ENCODE peak calls at places on chromosomes 12 and 14, in four cellular contexts. P is ascending aorta, Y is heart right ventricle, M is brain microvascular endothelial cell. I is an unnamed sample.

GRCh38 chr14:103594265-103594664 is 31.5 kb downstream of the COA8 start:
- DNase-seq in M (peak), Y (peak), P (no peak), I (peak)

GRCh38 chr12:12511021-12511783 is 51.5 kb downstream of the DUSP16 start:
- DNase-seq in M (no peak), P (no peak), Y (no peak), I (no peak)

GRCh38 chr12:8065991-8066594 is at the start of gene C3AR1:
- DNase-seq in M (peak), P (no peak), Y (no peak), I (peak)

GRCh38 chr12:113674996-113675395 is 203.3 kb upstream of the LHX5 start:
- DNase-seq in Y (no peak), P (no peak), M (no peak), I (no peak)

GRCh38 chr12:116346751-116347150 is 69.3 kb upstream of the MED13L start:
- DNase-seq in P (peak), Y (no peak), M (peak), I (peak)

GRCh38 chr12:67854351-67854750 is 134.9 kb upstream of the IFNG-AS1 start:
- DNase-seq in P (no peak), Y (no peak), M (no peak), I (no peak)

GRCh38 chr12:128914908-128915563 is 61.8 kb downstream of the GLT1D1 start:
- DNase-seq in Y (no peak), P (no peak), M (no peak), I (no peak)

GRCh38 chr12:27573972-27574371 is 50.0 kb downstream of the PPFIBP1 start:
- DNase-seq in Y (no peak), P (no peak), M (peak), I (peak)

GRCh38 chr14:90720336-90720735 is 95.9 kb downstream of the TTC7B start:
- DNase-seq in M (peak), P (no peak), Y (peak), I (no peak)

GRCh38 chr12:121145221-121145620 is 12.5 kb downstream of the P2RX7 start:
- DNase-seq in P (no peak), M (peak), Y (no peak), I (no peak)

GRCh38 chr14:90354551-90355298 is 23.0 kb upstream of the NRDE2 start:
- DNase-seq in M (no peak), Y (peak), P (no peak), I (no peak)

GRCh38 chr14:93337884-93338283 is 5.0 kb upstream of the BTBD7 start:
- DNase-seq in P (no peak), Y (no peak), M (no peak), I (no peak)

GRCh38 chr12:190881-191280 is 23.1 kb downstream of the SLC6A12 start:
- DNase-seq in M (no peak), P (no peak), Y (no peak), I (no peak)

GRCh38 chr12:93094988-93095737 is 166.1 kb upstream of the EEA1 start:
- DNase-seq in M (no peak), P (no peak), Y (no peak), I (no peak)

GRCh38 chr12:75724913-75725312 is 213.5 kb upstream of the KRR1 start:
- DNase-seq in Y (peak), M (peak), P (no peak), I (peak)

GRCh38 chr12:124640096-124640495 is 72.7 kb upstream of the NCOR2 start:
- DNase-seq in P (peak), M (peak), Y (no peak), I (no peak)

GRCh38 chr12:56257491-56258067 is 605 bp downstream of the ANKRD52 start:
- DNase-seq in Y (no peak), P (no peak), M (no peak), I (no peak)

GRCh38 chr12:121858662-121859572 is at the start of gene HPD:
- DNase-seq in P (peak), Y (peak), M (peak), I (peak)

GRCh38 chr12:52086366-52086765 is 6.9 kb downstream of the SMIM41 start:
- DNase-seq in P (no peak), M (no peak), Y (no peak), I (no peak)

GRCh38 chr12:42482820-42483533 is 106.6 kb downstream of the PRICKLE1 start:
- DNase-seq in Y (peak), P (peak), M (peak), I (no peak)

GRCh38 chr14:22572562-22573058 is 16.4 kb downstream of the DAD1 start:
- DNase-seq in Y (no peak), M (peak), P (no peak), I (no peak)

GRCh38 chr12:12266389-12266872 is 413 bp downstream of the LRP6 start:
- DNase-seq in Y (no peak), P (peak), M (no peak), I (no peak)

GRCh38 chr12:26833692-26834168 is 736 bp upstream of the ITPR2 start:
- DNase-seq in P (no peak), Y (no peak), M (no peak), I (no peak)

GRCh38 chr14:36057452-36058142 is 118.9 kb downstream of the PTCSC3 start:
- DNase-seq in M (no peak), P (no peak), Y (no peak), I (no peak)

GRCh38 chr14:77872971-77873370 is 73.1 kb downstream of the ADCK1 start:
- DNase-seq in M (no peak), Y (no peak), P (no peak), I (no peak)

GRCh38 chr12:127149226-127149964 is 1117.6 kb upstream of the TMEM132C start:
- DNase-seq in Y (no peak), M (no peak), P (no peak), I (peak)

GRCh38 chr12:50986961-50987737 is 34.8 kb downstream of the HIGD1C start:
- DNase-seq in M (peak), Y (peak), P (peak), I (peak)

GRCh38 chr12:93060071-93060665 is 131.1 kb upstream of the EEA1 start:
- DNase-seq in P (no peak), Y (no peak), M (no peak), I (no peak)

GRCh38 chr14:28759658-28760313 is 6.8 kb upstream of the FOXG1 start:
- DNase-seq in Y (no peak), M (no peak), P (no peak), I (no peak)

GRCh38 chr12:91877461-91878230 is 268.0 kb downstream of the BTG1 start:
- DNase-seq in Y (no peak), M (no peak), P (no peak), I (no peak)

GRCh38 chr12:18428416-18428815 is 167.1 kb downstream of the PIK3C2G start:
- DNase-seq in Y (no peak), P (no peak), M (no peak), I (no peak)

GRCh38 chr14:95222151-95222631 is 64.9 kb upstream of the DICER1 start:
- DNase-seq in M (peak), P (no peak), Y (no peak), I (peak)

GRCh38 chr12:115609356-115609755 is 668.1 kb downstream of the MED13L start:
- DNase-seq in Y (no peak), P (no peak), M (no peak), I (peak)

GRCh38 chr12:16385779-16386646 is 38.6 kb downstream of the MGST1 start:
- DNase-seq in P (no peak), Y (peak), M (peak), I (peak)

GRCh38 chr12:49626169-49626835 is 2.9 kb downstream of the PRPF40B start:
- DNase-seq in P (no peak), Y (no peak), M (no peak), I (no peak)

GRCh38 chr12:57766464-57767311 is at the start of gene CYP27B1:
- DNase-seq in P (no peak), Y (no peak), M (no peak), I (no peak)

GRCh38 chr12:57767317-57767716 is 439 bp upstream of the CYP27B1 start:
- DNase-seq in P (peak), Y (no peak), M (no peak), I (no peak)

GRCh38 chr12:57764662-57765002 is 2.2 kb downstream of the CYP27B1 start:
- DNase-seq in M (no peak), Y (no peak), P (no peak), I (no peak)

GRCh38 chr12:57765003-57765697 is 1.7 kb downstream of the CYP27B1 start:
- DNase-seq in M (no peak), P (no peak), Y (no peak), I (no peak)

DNA sequence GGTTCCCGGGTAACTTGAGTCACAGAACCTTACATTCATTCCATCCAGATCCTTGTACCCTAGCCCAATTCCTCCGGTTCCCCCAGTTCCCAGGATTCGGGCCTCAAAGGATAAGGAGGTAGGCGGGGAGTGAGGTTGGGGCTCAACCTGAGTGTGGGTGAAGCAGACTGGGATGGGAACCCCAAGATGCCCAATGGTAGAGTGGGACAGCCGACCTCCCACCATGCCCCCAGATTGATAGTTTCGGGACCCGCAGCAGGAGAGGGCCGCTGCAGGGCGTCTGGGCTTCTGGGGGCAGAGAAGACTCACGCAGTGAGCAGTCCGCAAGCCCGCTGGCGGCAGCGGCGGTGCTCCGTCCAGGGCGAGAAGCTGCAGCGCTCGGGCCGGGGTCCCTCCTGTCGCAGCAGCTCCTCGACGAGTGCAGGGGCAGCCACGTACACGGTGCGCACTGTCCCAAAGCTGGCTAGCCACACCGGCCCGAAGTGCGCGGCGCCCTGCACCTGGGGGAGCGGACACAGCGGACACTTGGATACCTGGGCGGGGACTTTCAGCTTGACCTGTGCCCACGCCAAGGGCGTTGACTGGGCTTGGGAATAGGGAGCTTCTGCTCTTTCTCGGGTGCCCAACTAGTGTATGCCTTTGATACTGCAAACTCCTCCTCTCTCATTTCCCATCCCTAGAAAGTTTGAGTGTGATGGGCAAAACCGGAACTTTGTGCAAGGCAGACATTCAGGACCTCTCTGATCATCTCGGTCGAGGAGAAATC is 997 bp downstream of the CYP27B1 start:
- DNase-seq in P (no peak), M (no peak), Y (no peak), I (no peak)
- H3K4me3 ChIP-seq in P (peak), M (peak), Y (peak), I (peak)

GRCh38 chr12:6769681-6770080 is 2.6 kb upstream of the LAG3 start:
- DNase-seq in P (no peak), M (no peak), Y (no peak), I (no peak)
- H3K4me3 ChIP-seq in P (no peak), M (no peak), Y (no peak), I (no peak)

GRCh38 chr12:38269897-38270296 is 46.7 kb upstream of the ALG10B start:
- DNase-seq in M (no peak), P (no peak), Y (no peak), I (no peak)
- H3K4me3 ChIP-seq in M (no peak), P (no peak), Y (no peak), I (no peak)

DNA sequence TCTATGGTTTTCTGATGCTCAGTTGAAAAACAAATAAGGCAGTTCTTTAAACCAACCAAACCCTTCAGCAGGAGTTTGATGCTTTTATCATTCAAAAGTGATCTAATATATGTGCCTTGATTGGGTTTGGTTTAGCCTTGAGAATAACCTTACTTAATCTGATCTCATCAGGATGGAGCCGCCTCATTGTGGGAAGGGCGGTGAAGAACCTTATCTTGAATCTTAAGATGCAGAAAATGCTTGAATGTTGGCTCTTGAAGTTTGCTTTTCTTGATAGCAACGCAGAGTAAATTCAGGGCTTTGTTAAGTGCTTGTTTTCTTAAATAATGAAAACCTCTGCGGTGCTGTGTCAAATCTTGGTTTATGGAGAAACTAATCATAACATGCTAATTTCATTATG is 138.2 kb downstream of the MON2 start:
- DNase-seq in P (no peak), M (peak), Y (no peak), I (no peak)
- H3K4me3 ChIP-seq in P (peak), M (peak), Y (no peak), I (peak)

GRCh38 chr14:68970096-68970612 is 8.9 kb downstream of the ACTN1 start:
- DNase-seq in P (no peak), Y (no peak), M (no peak), I (no peak)
- H3K4me3 ChIP-seq in P (no peak), Y (no peak), M (no peak), I (no peak)

DNA sequence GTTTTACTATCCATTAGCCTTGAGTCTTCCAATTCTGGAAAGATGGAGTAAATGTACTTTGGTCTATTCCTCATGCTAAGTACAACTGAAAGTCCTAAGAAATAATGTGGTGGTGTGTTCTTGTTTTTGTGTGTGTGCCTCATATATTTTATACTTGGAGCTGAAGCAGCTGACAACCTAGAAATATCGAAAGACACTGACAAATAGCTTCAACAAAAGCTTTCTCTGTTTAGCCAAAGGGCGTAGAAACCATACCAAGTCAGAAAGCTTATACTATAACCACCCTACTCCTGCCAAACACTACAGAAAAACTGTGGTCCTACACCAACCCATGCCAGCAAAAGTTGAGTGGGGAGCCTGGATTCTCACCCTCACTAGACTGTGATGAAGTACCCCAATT is 188.4 kb downstream of the GPHN start:
- DNase-seq in P (no peak), Y (no peak), M (no peak), I (no peak)
- H3K4me3 ChIP-seq in P (no peak), Y (no peak), M (no peak), I (no peak)

I was measured in skeletal muscle cell.